ENCODE peak calls at places on chromosomes 12 and 14, in five cellular contexts. M, V, Q, L and P are unnamed samples.

GRCh38 chr12:3658327-3659163 is 94.4 kb downstream of the CRACR2A start:
- DNase-seq in M (no peak), V (no peak), Q (peak; percentile 6), L (no peak), P (peak; percentile 65)

GRCh38 chr12:12717586-12718381 is 616 bp downstream of the CDKN1B start:
- DNase-seq in M (no peak), V (peak; percentile 56), Q (peak; percentile 37), L (peak; percentile 80), P (no peak)

GRCh38 chr12:2644678-2645405 is 149.9 kb upstream of the FKBP4 start:
- DNase-seq in M (no peak), V (no peak), Q (no peak), L (no peak), P (no peak)

GRCh38 chr12:93344876-93345275 is 32.8 kb upstream of the NUDT4 start:
- DNase-seq in M (no peak), V (no peak), Q (peak; percentile 65), L (no peak), P (no peak)

GRCh38 chr14:90820958-90821357 is 4.7 kb upstream of the TTC7B start:
- DNase-seq in M (no peak), V (no peak), Q (peak; percentile 92), L (no peak), P (no peak)

GRCh38 chr14:68235011-68235410 is 415.4 kb downstream of the RAD51B start:
- DNase-seq in M (no peak), V (no peak), Q (peak; percentile 28), L (no peak), P (no peak)

GRCh38 chr12:102964872-102965271 is 7.4 kb downstream of the ASCL1 start:
- DNase-seq in M (no peak), V (no peak), Q (no peak), L (no peak), P (no peak)

GRCh38 chr12:24595652-24596235 is 353.2 kb downstream of the BCAT1 start:
- DNase-seq in M (no peak), V (no peak), Q (no peak), L (no peak), P (no peak)

GRCh38 chr12:74725154-74725553 is 187.5 kb downstream of the ATXN7L3B start:
- DNase-seq in M (no peak), V (no peak), Q (no peak), L (no peak), P (no peak)

GRCh38 chr14:103311171-103311997 is 22.7 kb upstream of the EIF5 start:
- DNase-seq in M (no peak), V (no peak), Q (no peak), L (no peak), P (no peak)

GRCh38 chr12:131011165-131012079 is 57.7 kb downstream of the ADGRD1 start:
- DNase-seq in M (no peak), V (no peak), Q (no peak), L (no peak), P (no peak)

GRCh38 chr12:131010376-131011131 is 56.8 kb downstream of the ADGRD1 start:
- DNase-seq in M (no peak), V (no peak), Q (no peak), L (no peak), P (no peak)

GRCh38 chr12:131014343-131014742 is 60.6 kb downstream of the ADGRD1 start:
- DNase-seq in M (no peak), V (no peak), Q (no peak), L (no peak), P (no peak)

GRCh38 chr12:131012279-131013069 is 58.8 kb downstream of the ADGRD1 start:
- DNase-seq in M (no peak), V (no peak), Q (no peak), L (no peak), P (no peak)

GRCh38 chr12:131013118-131013517 is 59.4 kb downstream of the ADGRD1 start:
- DNase-seq in M (no peak), V (no peak), Q (no peak), L (no peak), P (no peak)
- H3K27ac ChIP-seq in M (no peak overlapping the region), V (no peak overlapping the region), Q (no peak overlapping the region), L (no peak overlapping the region), P (no peak overlapping the region)

DNA sequence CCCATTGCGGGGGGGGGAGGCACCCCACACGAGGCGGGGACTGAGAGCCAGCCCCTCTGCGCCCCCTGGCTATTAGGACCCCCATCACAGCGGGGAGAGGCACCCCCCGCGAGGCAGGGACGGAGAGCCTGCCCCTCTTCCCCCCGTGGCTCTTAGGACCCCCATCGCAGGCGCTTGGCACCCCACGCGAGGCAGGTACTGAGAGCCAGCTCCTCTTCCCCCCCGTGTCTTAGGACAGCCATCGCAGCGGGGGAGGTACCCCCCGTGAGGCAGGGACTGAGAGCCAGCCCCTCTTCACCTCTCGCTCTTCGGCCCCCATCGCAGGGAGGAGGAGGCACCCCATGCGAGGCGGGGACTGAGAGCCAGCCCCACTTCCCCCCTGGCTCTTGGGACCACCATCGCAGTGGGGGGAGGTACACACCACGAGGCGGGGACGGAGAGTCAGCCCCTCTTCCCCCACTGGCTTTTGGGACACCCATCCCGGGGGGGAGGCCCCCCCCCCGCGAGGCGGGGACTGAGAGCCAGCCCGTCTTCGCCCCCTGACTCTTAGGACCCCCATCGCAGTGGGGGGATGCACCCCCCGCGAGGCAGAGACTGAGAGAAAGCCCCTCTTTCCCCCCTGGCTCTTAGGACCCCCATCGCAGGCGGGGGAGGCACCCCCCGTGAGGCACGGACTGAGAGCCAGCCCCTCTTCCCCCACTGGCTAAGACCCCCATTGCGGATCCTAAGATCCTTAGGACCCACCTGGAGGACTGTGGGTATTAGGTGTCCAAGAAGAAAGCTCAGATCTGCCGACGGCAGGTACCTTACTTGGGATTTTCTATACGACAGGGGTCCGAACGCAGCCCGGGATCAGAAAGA is 198.6 kb upstream of the PZP start:
- DNase-seq in M (no peak), V (no peak), Q (no peak), L (no peak), P (no peak)
- H3K36me3 ChIP-seq in M (no peaks in the 10 kb centered on the region), V (no peaks in the 10 kb centered on the region), Q (no peaks in the 10 kb centered on the region), L (no peaks in the 10 kb centered on the region), P (no peaks in the 10 kb centered on the region)

GRCh38 chr12:6827437-6827894 is 741 bp upstream of the P3H3 start:
- DNase-seq in M (peak; percentile 50), V (peak; percentile 90), Q (peak; percentile 34), L (peak; percentile 94), P (peak; percentile 96)
- H3K27ac ChIP-seq in M (peak overlapping the region; percentile 38), V (no peak overlapping the region), Q (no peak overlapping the region), L (no peak overlapping the region), P (peak overlapping the region; percentile 64)

DNA sequence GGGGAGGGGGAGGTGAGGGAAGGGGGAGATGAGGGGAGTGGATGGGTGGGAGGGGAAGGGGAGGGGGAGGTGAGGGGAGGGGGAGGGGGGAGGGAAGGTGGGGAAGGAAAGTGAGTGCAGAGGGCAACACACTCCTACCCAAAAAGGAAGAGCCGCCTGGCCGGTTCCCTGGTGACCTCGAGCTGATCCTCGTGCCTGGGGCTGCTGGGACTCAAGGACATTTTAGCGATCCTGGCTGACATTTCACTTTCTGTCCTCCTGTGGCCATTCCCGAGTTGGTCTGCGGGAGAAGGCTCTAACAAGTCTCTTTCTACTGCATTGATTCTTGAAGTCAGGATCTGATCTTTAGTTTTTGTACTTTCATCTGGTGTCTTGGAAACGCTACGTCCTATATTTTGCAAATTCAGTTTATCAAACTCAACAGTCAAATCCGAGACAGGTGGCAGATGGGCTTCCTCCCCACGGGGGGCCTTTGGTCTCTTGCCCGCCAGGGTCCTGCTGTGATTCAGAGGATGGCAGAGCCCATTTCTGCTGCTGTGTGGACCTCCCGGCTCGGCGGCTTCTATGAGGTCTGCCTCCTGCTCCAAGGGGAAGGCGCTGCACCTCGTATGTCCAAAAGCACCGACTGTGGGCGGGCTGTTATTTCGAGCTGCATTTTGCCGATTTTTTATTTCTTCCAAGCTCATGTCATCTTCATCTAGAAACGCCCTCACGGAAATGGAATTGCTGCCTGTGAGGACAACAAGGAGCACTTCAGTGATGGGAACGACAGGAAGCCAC is 19.1 kb downstream of the PGAM5 start:
- DNase-seq in M (no peak), V (no peak), Q (peak; percentile 17), L (peak; percentile 58), P (peak; percentile 29)
- H3K36me3 ChIP-seq in M (peaks cover 80% of the 10 kb centered on the region), V (no peaks in the 10 kb centered on the region), Q (peaks cover 49% of the 10 kb centered on the region), L (peaks cover 43% of the 10 kb centered on the region), P (peaks cover 72% of the 10 kb centered on the region)

GRCh38 chr14:20578325-20578724 is 9.5 kb downstream of the RNASE11 start:
- DNase-seq in M (no peak), V (no peak), Q (no peak), L (no peak), P (no peak)
- H3K27ac ChIP-seq in M (no peak overlapping the region), V (no peak overlapping the region), Q (no peak overlapping the region), L (no peak overlapping the region), P (no peak overlapping the region)

GRCh38 chr14:52780893-52781292 is 10.5 kb downstream of the GNPNAT1 start:
- DNase-seq in M (no peak), V (no peak), Q (no peak), L (no peak), P (no peak)

GRCh38 chr14:52776816-52777215 is 14.6 kb downstream of the GNPNAT1 start:
- DNase-seq in M (no peak), V (no peak), Q (no peak), L (no peak), P (no peak)

GRCh38 chr14:52778702-52779101 is 12.7 kb downstream of the GNPNAT1 start:
- DNase-seq in M (no peak), V (no peak), Q (no peak), L (no peak), P (no peak)

GRCh38 chr14:52783211-52783610 is 8.2 kb downstream of the GNPNAT1 start:
- DNase-seq in M (no peak), V (no peak), Q (no peak), L (no peak), P (no peak)

DNA sequence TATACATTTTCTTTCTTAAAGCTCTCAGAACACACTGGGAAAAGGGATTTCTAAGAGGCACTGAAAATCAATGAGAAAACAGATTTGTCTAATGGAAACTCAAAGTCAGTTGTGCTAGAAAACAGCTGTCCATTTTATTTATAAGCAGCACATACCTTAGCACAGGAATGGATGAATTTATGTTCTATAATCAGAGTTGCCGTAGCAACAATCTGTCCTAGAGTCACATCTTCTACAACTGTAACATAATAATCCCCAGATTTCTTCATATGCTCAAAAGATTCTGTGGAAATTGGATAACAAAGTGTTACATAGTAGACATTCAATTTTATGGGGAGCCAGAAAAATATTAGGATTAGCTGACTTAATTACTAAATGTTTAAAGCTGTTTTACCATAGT is 9.8 kb downstream of the GNPNAT1 start:
- DNase-seq in M (no peak), V (no peak), Q (no peak), L (no peak), P (no peak)
- H3K36me3 ChIP-seq in M (peaks cover 25% of the 10 kb centered on the region), V (no peaks in the 10 kb centered on the region), Q (peaks cover 26% of the 10 kb centered on the region), L (no peaks in the 10 kb centered on the region), P (peaks cover 28% of the 10 kb centered on the region)

GRCh38 chr14:38122241-38122640 is 85.5 kb upstream of the SSTR1 start:
- DNase-seq in M (no peak), V (no peak), Q (no peak), L (no peak), P (no peak)
- H3K27ac ChIP-seq in M (no peak overlapping the region), V (no peak overlapping the region), Q (no peak overlapping the region), L (no peak overlapping the region), P (no peak overlapping the region)